ENCODE peak calls at places on chromosomes 4 and X, in six cellular contexts. D is GM12878, Q is HCT116, N is K562, X is HepG2, O is H1. B is an unnamed sample.

GRCh38 chr4:22969314-22969896 is 276.7 kb downstream of the GBA3 start:
- DNase-seq in D (no peak), Q (no peak), N (no peak), X (peak; percentile 8), O (no peak), B (no peak)

GRCh38 chr4:80140237-80140636 is 57.1 kb upstream of the PRDM8 start:
- DNase-seq in D (no peak), Q (no peak), N (no peak), X (no peak), O (no peak), B (no peak)

GRCh38 chr4:162347492-162348213 is 183.9 kb upstream of the FSTL5 start:
- DNase-seq in D (no peak), Q (no peak), N (no peak), X (no peak), O (no peak), B (peak; percentile 7)

GRCh38 chr4:90328558-90328957 is 201.4 kb downstream of the CCSER1 start:
- DNase-seq in D (no peak), Q (peak; percentile 44), N (no peak), X (no peak), O (no peak), B (peak; percentile 44)

GRCh38 chrX:2698604-2699003 is 7.5 kb downstream of the CD99 start:
- DNase-seq in D (no peak), Q (no peak), N (no peak), X (no peak), O (no peak), B (no peak)

GRCh38 chrX:119698835-119699234 is 5.9 kb upstream of the SEPTIN6 start:
- DNase-seq in D (no peak), Q (peak; percentile 47), N (peak; percentile 56), X (peak; percentile 41), O (no peak), B (peak; percentile 63)

GRCh38 chrX:44043496-44043895 is 70.3 kb upstream of the NDP start:
- DNase-seq in D (no peak), Q (no peak), N (no peak), X (no peak), O (no peak), B (no peak)

GRCh38 chrX:98299785-98300184 is 1416.1 kb downstream of the RPA4 start:
- DNase-seq in D (no peak), Q (no peak), N (no peak), X (no peak), O (no peak), B (no peak)

DNA sequence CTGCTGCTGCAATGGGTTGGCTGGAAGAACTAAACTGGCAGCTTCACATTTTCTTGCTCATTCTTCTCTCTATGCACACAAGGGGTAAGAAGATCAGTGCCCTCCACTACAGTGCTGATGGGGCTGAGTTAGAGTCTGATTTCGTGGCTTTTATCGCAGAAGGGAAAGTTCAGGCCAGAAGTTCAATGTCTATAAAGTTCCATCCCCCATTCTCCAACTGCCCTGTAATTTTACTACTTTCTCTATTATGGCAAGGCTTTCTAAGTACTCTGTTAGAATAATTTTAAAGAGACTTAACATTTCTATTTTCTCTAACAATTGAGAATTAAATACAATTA is 293.9 kb downstream of the BMPR1B start:
- DNase-seq in D (no peak), Q (no peak), N (no peak), X (no peak), O (no peak), B (no peak)
- H2AFZ ChIP-seq in D (no peak overlapping the region), Q (no peak overlapping the region), N (peak overlapping the region; percentile 40), X (no peak overlapping the region), O (peak overlapping the region; percentile 94), B (no peak overlapping the region)

GRCh38 chr4:6991771-6992557 is 51.2 kb upstream of the TADA2B start:
- DNase-seq in D (no peak), Q (no peak), N (no peak), X (no peak), O (no peak), B (peak; percentile 38)
- TF ChIP-seq YY1 in D (no peak), Q (no peak), N (no peak), X (no peak), O (no peak), B (no peak)

GRCh38 chr4:167031534-167032156 is 202.6 kb downstream of the SPOCK3 start:
- DNase-seq in D (no peak), Q (no peak), N (no peak), X (no peak), O (no peak), B (no peak)
- H2AFZ ChIP-seq in D (no peak overlapping the region), Q (peak overlapping the region; percentile 91), N (no peak overlapping the region), X (no peak overlapping the region), O (no peak overlapping the region), B (no peak overlapping the region)

DNA sequence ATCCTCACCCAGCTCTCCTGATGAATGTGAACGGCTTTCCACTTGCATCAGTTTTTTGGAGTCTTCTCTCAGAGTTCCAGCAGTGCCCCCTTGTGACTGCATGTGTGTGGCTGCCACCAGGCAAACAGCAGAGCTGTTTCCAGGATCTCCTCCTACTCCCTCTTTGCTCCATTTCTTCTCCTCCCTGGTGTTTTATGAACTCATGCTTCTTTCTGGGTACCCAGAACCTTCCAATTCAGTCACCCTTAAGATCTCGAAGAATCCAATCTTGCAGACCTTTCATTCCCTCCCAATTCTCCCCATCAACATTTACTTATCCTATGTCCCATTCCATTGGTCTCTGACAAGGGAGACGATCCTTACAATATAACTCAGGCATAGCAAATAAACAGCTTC is 6.8 kb upstream of the TCEANC start:
- DNase-seq in D (no peak), Q (peak; percentile 24), N (peak; percentile 37), X (peak; percentile 30), O (peak; percentile 58), B (peak; percentile 40)
- TF ChIP-seq YY1 in D (peak; percentile 15), Q (no peak), N (no peak), X (no peak), O (no peak), B (no peak)

B was measured in SK-N-SH.